ENCODE peak calls at places on chromosomes 1 and 21, in six cellular contexts. Z, X, T, H, R and M are unnamed samples. For H3K4me1, the result is how much of the 10 kb centered on the place peaks cover.

GRCh38 chr1:91944087-91944486 is 5.1 kb upstream of the BRDT start:
- DNase-seq in Z (peak), X (no peak), T (no peak), H (no peak), R (no peak), M (no peak)

GRCh38 chr1:185488673-185489311 is 171.7 kb upstream of the IVNS1ABP start:
- DNase-seq in Z (no peak), X (no peak), T (no peak), H (no peak), R (no peak), M (no peak)

GRCh38 chr1:203129501-203130231 is 2.1 kb downstream of the ADORA1 start:
- DNase-seq in Z (no peak), X (no peak), T (no peak), H (no peak), R (no peak), M (no peak)

GRCh38 chr1:238811211-238811610 is 575.2 kb upstream of the CHRM3 start:
- DNase-seq in Z (no peak), X (no peak), T (no peak), H (no peak), R (no peak), M (no peak)

GRCh38 chr1:60886793-60887331 is 195.5 kb upstream of the NFIA start:
- DNase-seq in Z (peak), X (no peak), T (no peak), H (no peak), R (no peak), M (no peak)

GRCh38 chr1:109603229-109603628 is 16.2 kb downstream of the GNAT2 start:
- DNase-seq in Z (no peak), X (no peak), T (no peak), H (no peak), R (no peak), M (peak)

GRCh38 chr1:234932106-234932505 is 196.5 kb downstream of the TOMM20 start:
- DNase-seq in Z (no peak), X (no peak), T (no peak), H (no peak), R (no peak), M (no peak)

GRCh38 chr1:107666493-107666892 is 298.5 kb downstream of the VAV3 start:
- DNase-seq in Z (no peak), X (no peak), T (no peak), H (no peak), R (no peak), M (no peak)

GRCh38 chr21:38817371-38818335 is 11.9 kb downstream of the ETS2 start:
- DNase-seq in Z (no peak), X (no peak), T (no peak), H (peak), R (no peak), M (no peak)

GRCh38 chr1:43558346-43558841 is 27.7 kb downstream of the PTPRF start:
- DNase-seq in Z (peak), X (no peak), T (no peak), H (no peak), R (no peak), M (no peak)

GRCh38 chr1:229149435-229149834 is 121.5 kb upstream of the RAB4A start:
- DNase-seq in Z (no peak), X (no peak), T (no peak), H (no peak), R (no peak), M (no peak)

GRCh38 chr1:33153650-33154049 is 28.2 kb downstream of the TRIM62 start:
- DNase-seq in Z (no peak), X (no peak), T (no peak), H (no peak), R (no peak), M (no peak)

GRCh38 chr1:33158366-33158765 is 23.5 kb downstream of the TRIM62 start:
- DNase-seq in Z (no peak), X (no peak), T (no peak), H (no peak), R (no peak), M (no peak)

GRCh38 chr1:33152685-33153432 is 29.0 kb downstream of the TRIM62 start:
- DNase-seq in Z (peak), X (no peak), T (no peak), H (peak), R (no peak), M (no peak)

GRCh38 chr1:33157131-33157530 is 24.7 kb downstream of the TRIM62 start:
- DNase-seq in Z (no peak), X (no peak), T (no peak), H (no peak), R (no peak), M (no peak)

GRCh38 chr1:33155877-33156538 is 25.8 kb downstream of the TRIM62 start:
- DNase-seq in Z (no peak), X (no peak), T (no peak), H (no peak), R (no peak), M (no peak)
- H3K4me1 ChIP-seq in Z (under half), X (under half), T (under half), H (under half), R (under half), M (under half)

DNA sequence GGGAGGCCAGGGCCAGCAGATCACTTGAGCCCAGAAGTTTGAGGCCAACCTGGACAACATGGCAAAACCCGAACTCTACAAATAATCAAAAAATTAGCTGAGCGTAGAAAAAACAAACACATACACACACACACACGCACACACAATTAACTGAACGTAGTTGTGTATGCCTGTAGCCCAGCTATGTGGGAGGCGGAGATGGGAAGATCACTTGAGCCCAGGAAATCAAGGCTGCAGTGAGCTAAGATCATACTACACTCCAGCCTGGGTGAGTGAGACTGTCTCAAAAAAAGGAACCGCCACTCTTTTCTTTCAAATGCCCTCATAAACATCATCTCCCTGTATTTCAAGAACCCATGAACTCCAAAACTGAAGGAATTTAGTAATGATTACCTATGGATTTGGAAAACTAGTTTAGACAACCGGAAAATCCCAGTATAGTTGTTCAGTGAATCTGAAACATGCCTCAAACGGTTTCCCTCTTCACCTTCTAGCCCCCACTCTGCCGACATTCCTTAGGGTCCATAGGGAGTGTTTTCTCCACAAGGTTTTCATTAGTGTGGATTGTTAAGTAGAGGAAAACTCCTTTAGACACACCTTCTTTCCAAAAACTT is 4.5 kb downstream of the TXNIP start:
- DNase-seq in Z (no peak), X (no peak), T (no peak), H (no peak), R (no peak), M (no peak)
- H3K4me1 ChIP-seq in Z (under half), X (under half), T (under half), H (under half), R (under half), M (under half)

DNA sequence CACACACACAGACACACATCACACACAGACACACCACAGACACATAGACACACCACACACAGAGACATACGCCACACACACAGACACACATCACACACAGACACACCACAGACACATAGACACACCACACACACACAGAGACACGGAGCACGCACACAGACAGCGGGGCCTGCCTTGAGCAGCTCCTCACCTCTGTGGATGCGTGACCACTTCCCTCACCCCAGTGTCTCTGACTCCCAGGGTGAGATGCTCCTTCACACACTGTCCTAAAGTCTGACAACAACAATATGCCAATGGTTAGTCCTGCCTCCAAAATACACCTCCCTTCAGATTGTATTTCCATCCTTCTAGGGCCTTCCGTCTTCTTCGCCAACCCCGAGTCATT is 48.2 kb downstream of the IER5 start:
- DNase-seq in Z (no peak), X (no peak), T (no peak), H (no peak), R (no peak), M (no peak)
- H3K4me1 ChIP-seq in Z (under half), X (under half), T (half or more), H (under half), R (under half), M (under half)

GRCh38 chr1:39575191-39576015 is 1.2 kb downstream of the PABPC4 start:
- DNase-seq in Z (no peak), X (peak), T (no peak), H (peak), R (peak), M (peak)
- H3K4me1 ChIP-seq in Z (under half), X (under half), T (under half), H (under half), R (under half), M (under half)

GRCh38 chr1:19432943-19433609 is 52.3 kb downstream of the CAPZB start:
- DNase-seq in Z (no peak), X (no peak), T (no peak), H (no peak), R (no peak), M (no peak)
- H3K4me1 ChIP-seq in Z (under half), X (half or more), T (under half), H (under half), R (half or more), M (half or more)

GRCh38 chr1:27570383-27570755 is 33.6 kb downstream of the AHDC1 start:
- DNase-seq in Z (no peak), X (no peak), T (no peak), H (no peak), R (no peak), M (no peak)
- H3K4me1 ChIP-seq in Z (half or more), X (under half), T (half or more), H (half or more), R (under half), M (under half)

DNA sequence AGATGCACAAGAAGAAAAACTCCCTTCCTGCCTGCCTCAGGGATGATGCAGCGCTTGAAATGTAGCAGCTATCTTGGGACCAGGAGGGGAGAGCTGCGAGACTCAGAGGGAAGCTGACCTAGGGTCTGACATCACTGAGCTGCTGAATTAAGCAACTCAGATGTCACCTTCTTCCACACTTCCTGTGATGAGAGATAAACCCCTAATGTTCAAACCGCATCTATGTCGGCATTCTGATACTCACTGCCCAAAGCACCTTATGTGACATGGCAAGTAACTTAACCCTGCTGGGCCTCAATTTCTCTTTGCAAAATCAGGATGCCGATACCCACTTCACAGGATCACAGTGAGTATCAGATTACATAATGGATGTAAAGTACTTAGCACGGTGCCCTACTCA is 9.1 kb upstream of the AK2 start:
- DNase-seq in Z (no peak), X (peak), T (no peak), H (no peak), R (no peak), M (no peak)
- H3K4me1 ChIP-seq in Z (under half), X (under half), T (under half), H (under half), R (under half), M (under half)

DNA sequence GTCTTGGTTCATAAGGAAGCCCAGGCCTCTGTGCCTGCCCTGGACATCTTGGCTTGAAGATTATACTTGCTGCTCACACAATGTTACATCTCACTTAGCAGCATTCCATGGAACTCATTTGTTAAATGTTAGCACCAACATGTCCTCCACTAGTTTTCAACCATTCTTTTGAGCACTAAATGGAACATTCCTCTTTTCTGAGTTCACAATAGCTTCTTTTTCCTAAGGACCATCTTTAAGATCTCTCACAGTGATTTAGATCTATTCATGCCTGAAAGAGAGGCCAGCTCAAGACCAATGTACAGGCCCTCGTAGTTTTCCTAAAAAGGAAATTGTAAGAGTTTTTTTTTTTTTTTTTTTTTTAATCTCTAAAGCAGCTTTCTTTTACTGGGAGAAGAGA is 26.6 kb upstream of the CCN1 start:
- DNase-seq in Z (no peak), X (no peak), T (no peak), H (no peak), R (no peak), M (no peak)
- H3K4me1 ChIP-seq in Z (under half), X (under half), T (under half), H (under half), R (under half), M (under half)